ENCODE peak calls at places on chromosome 21, in four cellular contexts. Q is HFF-Myc, T is A673, D is RWPE2. U is an unnamed sample.

GRCh38 chr21:30793581-30794314 is 19.3 kb downstream of the KRTAP8-1 start:
- DNase-seq in Q (no peak), T (no peak), D (no peak), U (no peak)

GRCh38 chr21:25501996-25502665 is 105.2 kb downstream of the MRPL39 start:
- DNase-seq in Q (no peak), T (no peak), D (no peak), U (no peak)

GRCh38 chr21:37877171-37877570 is 39.1 kb downstream of the KCNJ6 start:
- DNase-seq in Q (no peak), T (no peak), D (no peak), U (no peak)

GRCh38 chr21:43692949-43693348 is 26.0 kb upstream of the PDXK start:
- DNase-seq in Q (no peak), T (no peak), D (no peak), U (no peak)

GRCh38 chr21:20388400-20388799 is 609.8 kb upstream of the NCAM2 start:
- DNase-seq in Q (no peak), T (no peak), D (no peak), U (no peak)

GRCh38 chr21:44527983-44528633 is 11.9 kb downstream of the KRTAP10-1 start:
- DNase-seq in Q (no peak), T (no peak), D (peak), U (no peak)

GRCh38 chr21:35309316-35309715 is 260.2 kb upstream of the RUNX1 start:
- DNase-seq in Q (no peak), T (no peak), D (no peak), U (no peak)

GRCh38 chr21:37878946-37879660 is 37.2 kb downstream of the KCNJ6 start:
- DNase-seq in Q (no peak), T (no peak), D (peak), U (no peak)

GRCh38 chr21:29078884-29079765 is 5.7 kb upstream of the CCT8 start:
- DNase-seq in Q (no peak), T (peak), D (no peak), U (no peak)

GRCh38 chr21:29376556-29376955 is 77.8 kb downstream of the BACH1 start:
- DNase-seq in Q (peak), T (peak), D (no peak), U (no peak)

GRCh38 chr21:41025057-41025390 is 142.9 kb upstream of the BACE2 start:
- DNase-seq in Q (no peak), T (no peak), D (no peak), U (no peak)

GRCh38 chr21:43690346-43690745 is 28.6 kb upstream of the PDXK start:
- DNase-seq in Q (no peak), T (no peak), D (no peak), U (no peak)

DNA sequence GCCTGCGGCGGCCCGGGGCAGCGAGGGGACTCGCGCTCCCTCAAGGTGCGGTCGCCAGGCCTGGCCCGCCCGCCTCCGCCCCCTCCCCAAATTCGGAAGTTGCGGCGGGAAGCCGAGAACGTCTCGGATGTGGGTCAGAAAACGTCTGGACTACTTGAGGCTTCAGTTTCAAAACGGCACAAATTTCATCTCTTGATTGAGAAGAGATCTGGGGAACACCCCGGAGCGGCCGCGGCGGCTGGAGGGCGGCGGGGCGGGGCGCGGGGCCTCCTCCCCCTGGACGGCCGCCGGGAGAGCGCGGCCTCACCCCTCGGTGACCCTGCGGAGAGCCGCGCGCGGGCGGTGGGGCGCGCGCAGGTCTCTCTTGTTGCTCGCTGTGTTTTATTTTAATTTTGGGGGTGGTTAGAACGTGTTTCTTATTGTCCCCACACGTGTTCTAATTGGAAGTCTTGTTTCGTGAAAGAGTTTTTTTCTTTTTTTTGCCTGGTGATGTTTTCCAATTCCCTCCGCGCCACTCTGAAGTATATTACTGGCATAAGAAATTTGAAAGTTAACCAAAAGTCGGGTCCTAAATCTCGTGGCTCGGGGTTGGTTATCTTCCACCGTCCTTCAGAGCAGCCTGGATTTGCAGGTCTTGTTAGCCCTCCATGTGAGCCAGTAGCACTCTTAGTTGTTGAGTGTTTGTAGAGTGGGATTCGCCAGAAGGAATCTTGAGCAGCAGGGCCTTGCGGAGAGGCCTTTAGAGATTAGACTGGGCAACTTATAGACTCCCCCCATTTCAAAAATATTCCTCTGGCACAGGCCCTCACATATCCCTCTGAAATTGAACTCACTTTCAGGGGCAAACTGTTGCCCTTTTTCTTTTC is 749 bp downstream of the PCBP3 start:
- DNase-seq in Q (no peak), T (no peak), D (no peak), U (no peak)
- H3K4me3 ChIP-seq in Q (no peak), T (peak), D (peak), U (peak)

GRCh38 chr21:8991088-8991907 is 1530.1 kb upstream of the TPTE start:
- DNase-seq in Q (no peak), T (no peak), D (no peak), U (no peak)

GRCh38 chr21:8989883-8990325 is 1531.5 kb upstream of the TPTE start:
- DNase-seq in Q (no peak), T (no peak), D (no peak), U (no peak)

GRCh38 chr21:8989261-8989882 is 1532.0 kb upstream of the TPTE start:
- DNase-seq in Q (no peak), T (no peak), D (no peak), U (no peak)

GRCh38 chr21:8990326-8991087 is 1530.9 kb upstream of the TPTE start:
- DNase-seq in Q (no peak), T (no peak), D (no peak), U (no peak)

GRCh38 chr21:8988696-8989095 is 1532.7 kb upstream of the TPTE start:
- DNase-seq in Q (no peak), T (no peak), D (no peak), U (no peak)
- H3K4me3 ChIP-seq in Q (no peak), T (no peak), D (no peak), U (no peak)

GRCh38 chr21:17795084-17796036 is 23.8 kb downstream of the C21orf91 start:
- DNase-seq in Q (no peak), T (no peak), D (no peak), U (no peak)

GRCh38 chr21:17796037-17796403 is 23.1 kb downstream of the C21orf91 start:
- DNase-seq in Q (no peak), T (no peak), D (no peak), U (no peak)

GRCh38 chr21:17794631-17795030 is 24.5 kb downstream of the C21orf91 start:
- DNase-seq in Q (no peak), T (no peak), D (no peak), U (no peak)

GRCh38 chr21:17793271-17793670 is 25.9 kb downstream of the C21orf91 start:
- DNase-seq in Q (no peak), T (no peak), D (no peak), U (no peak)

DNA sequence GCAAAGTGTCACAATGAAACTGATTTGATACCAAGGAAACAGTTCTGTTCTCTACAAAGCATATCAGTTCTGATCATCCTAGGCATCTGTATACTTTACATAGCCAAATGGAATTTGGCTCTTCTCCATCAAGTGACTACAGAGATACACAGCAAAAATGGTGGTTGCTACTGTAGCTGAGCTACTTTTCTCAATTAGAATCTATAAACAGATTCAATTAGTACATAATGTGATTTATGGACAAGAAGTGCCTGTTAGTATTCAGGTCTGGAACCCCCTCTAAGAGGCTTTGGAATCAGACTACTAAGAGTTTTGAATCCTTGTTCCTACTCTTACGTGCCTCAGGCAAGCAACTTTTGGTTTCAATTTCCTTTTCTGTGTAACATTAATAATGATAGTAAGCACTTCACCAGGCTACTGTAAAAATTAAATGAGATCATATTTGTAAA is 25.5 kb downstream of the C21orf91 start:
- DNase-seq in Q (no peak), T (peak), D (no peak), U (no peak)
- H3K4me3 ChIP-seq in Q (no peak), T (no peak), D (no peak), U (no peak)

DNA sequence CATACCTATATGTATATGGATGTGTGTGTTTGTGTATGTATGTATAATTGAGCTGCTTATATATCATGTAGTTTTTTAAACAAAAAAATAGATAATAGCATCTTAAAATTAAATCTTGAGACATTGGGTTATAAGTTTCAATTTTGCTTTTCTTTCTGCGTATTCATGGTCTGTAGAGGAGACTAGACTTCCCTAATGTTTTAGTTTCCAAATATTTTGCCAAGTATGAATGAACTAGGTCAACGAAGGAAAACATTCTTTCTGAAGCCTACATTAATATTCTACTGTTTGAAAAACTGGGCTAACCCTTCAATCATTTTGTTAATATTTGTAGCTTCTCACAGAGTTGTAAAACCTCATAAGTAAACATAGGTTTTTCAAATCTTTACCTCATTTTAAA is 592.6 kb downstream of the USP25 start:
- DNase-seq in Q (no peak), T (no peak), D (no peak), U (no peak)
- H3K4me3 ChIP-seq in Q (no peak), T (no peak), D (no peak), U (no peak)

DNA sequence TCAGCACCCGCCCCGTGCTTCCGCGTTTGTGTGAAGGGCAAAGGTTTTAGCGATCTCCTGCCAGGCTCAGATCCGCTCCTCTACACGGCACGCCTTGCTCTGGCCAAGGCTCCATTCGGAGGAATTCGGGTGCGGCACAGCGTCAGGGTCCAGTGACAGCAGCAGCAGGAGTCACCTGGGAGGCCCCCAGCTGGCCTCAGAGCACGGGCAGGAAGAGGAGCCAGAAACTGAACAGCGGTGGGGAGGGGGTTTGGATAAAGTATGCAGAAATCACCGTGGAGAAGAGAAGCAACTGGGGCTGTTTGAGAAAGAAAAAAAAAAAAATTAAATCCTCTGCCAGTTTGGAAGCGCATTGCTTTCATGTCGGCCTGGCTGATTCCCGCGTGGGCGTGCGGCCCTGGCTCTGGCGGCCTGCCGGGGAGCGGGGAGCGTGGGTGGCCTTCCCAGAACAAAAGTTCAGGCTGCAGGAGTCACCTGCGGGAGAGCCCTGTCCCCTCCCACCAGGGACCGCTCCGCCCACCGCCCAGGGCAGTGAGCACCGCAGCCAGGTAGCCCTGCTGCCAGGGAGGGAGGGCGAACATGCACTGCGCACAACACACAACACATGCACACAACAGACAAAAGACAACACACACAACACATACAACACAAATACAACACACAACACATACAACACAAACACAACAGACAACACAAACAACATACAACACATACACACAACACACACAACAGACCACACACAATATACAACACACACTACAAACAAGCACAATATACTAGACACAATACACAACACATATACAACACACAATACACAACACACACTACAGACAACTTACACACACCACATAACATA is 107.6 kb downstream of the ETS2 start:
- DNase-seq in Q (no peak), T (peak), D (peak), U (peak)
- H3K4me3 ChIP-seq in Q (no peak), T (no peak), D (no peak), U (no peak)

GRCh38 chr21:36699546-36700294 is 805 bp downstream of the SIM2 start:
- DNase-seq in Q (no peak), T (no peak), D (no peak), U (no peak)
- H3K4me3 ChIP-seq in Q (peak), T (peak), D (peak), U (peak)

GRCh38 chr21:34202553-34203332 is 129.4 kb downstream of the MRPS6 start:
- DNase-seq in Q (no peak), T (no peak), D (no peak), U (no peak)
- H3K4me3 ChIP-seq in Q (no peak), T (no peak), D (no peak), U (peak)

DNA sequence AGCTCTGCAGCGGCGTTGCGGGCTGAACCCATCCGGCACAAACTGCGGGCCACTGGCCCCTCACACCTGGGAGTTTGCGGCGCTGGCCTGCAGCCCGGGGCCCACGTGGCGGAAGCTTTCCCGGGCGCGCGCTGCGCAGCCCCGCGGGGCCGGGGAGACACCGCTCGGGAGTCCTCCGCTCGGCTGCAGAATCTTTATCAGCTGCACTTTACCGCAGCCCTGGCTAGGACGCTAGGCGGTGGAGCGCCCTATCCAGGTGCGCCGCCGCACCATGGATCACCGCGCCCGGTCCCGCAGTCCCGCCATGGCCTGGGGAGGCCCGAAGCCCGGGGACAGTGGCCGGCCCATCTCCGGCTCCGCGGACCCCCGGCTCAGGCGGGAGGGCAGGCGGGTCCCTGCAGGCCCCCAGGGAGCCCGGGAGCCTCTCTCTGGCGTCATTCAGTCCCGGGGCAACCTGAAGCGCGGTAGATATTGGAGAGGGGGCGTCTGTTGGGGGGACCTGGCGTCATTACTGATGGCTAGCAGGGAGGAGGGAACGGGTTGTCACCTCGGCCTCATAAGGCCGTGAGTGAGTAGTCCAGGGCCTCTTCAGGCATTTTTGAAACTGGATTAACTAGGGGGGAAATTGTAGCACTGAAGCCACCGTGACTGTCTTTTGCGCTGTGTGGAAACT is 5.7 kb upstream of the OLIG2 start:
- DNase-seq in Q (no peak), T (no peak), D (no peak), U (no peak)
- H3K4me3 ChIP-seq in Q (no peak), T (no peak), D (peak), U (no peak)

GRCh38 chr21:42232176-42232825 is 13.4 kb downstream of the ABCG1 start:
- DNase-seq in Q (no peak), T (no peak), D (no peak), U (no peak)

GRCh38 chr21:42233067-42233981 is 14.4 kb downstream of the ABCG1 start:
- DNase-seq in Q (no peak), T (no peak), D (no peak), U (no peak)

GRCh38 chr21:42235593-42235992 is 16.7 kb downstream of the ABCG1 start:
- DNase-seq in Q (no peak), T (no peak), D (no peak), U (no peak)

GRCh38 chr21:42234464-42235241 is 15.7 kb downstream of the ABCG1 start:
- DNase-seq in Q (no peak), T (peak), D (no peak), U (no peak)

GRCh38 chr21:42234026-42234425 is 15.1 kb downstream of the ABCG1 start:
- DNase-seq in Q (no peak), T (no peak), D (no peak), U (no peak)
- H3K4me3 ChIP-seq in Q (no peak), T (no peak), D (peak), U (no peak)

GRCh38 chr21:46346296-46347202 is 22.6 kb downstream of the PCNT start:
- DNase-seq in Q (no peak), T (no peak), D (no peak), U (no peak)

GRCh38 chr21:46347203-46347550 is 23.2 kb downstream of the PCNT start:
- DNase-seq in Q (no peak), T (no peak), D (no peak), U (no peak)

GRCh38 chr21:46340998-46341397 is 17.0 kb downstream of the PCNT start:
- DNase-seq in Q (no peak), T (no peak), D (no peak), U (no peak)

GRCh38 chr21:46345861-46346260 is 21.9 kb downstream of the PCNT start:
- DNase-seq in Q (no peak), T (no peak), D (no peak), U (no peak)

DNA sequence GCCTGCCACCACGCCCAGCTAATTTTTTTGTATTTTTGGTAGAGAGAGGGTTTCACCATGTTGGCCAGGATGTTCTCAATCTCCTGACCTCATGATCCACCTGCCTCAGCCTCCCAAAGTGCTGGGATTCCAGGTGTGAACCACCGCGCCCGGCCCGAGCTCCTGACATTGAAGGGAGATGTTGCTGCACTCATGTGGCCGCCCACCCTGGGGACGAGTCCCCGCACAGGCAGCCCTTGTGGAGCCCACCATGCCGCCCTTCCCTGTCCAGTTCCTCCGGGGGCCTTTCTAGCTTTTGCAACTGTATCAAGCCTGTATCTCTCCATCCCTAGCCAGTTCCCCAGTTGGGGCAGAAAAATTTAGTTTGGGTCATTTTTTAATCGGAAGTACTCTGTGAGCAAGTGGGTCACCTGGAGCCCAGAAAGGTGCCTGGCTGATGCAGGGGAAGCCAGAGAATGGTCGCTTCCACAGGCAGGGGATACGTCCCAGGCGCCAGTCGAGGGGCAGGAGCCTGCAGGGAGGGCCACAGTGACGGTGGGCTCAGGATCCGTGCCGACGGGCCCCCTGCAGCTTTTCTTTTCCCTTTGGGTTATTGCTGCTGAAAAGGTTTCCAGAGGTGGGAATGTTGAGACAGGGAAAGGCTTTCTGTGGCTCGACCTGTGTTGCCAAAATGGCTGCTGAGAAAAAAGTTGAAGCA is 20.4 kb downstream of the PCNT start:
- DNase-seq in Q (no peak), T (no peak), D (no peak), U (no peak)
- H3K4me3 ChIP-seq in Q (no peak), T (no peak), D (no peak), U (no peak)